ENCODE peak calls at places on chromosomes 11 and 22, in four cellular contexts. T is heart right ventricle, K is lower lobe of right lung, W is fibroblast of lung. Y is an unnamed sample. For H3K27me3, the result is how much of the 10 kb centered on the place peaks cover.

GRCh38 chr22:38355275-38355674 is 38.0 kb upstream of the CSNK1E start:
- DNase-seq in T (no peak), K (no peak), W (no peak), Y (no peak)

GRCh38 chr11:64086263-64086938 is 50.7 kb downstream of the FLRT1 start:
- DNase-seq in W (peak), K (no peak), T (peak), Y (no peak)

GRCh38 chr22:44309137-44309536 is 3.6 kb downstream of the SHISAL1 start:
- DNase-seq in W (peak), K (no peak), T (no peak), Y (no peak)

GRCh38 chr22:45423524-45423923 is 10.0 kb downstream of the RIBC2 start:
- DNase-seq in K (no peak), W (no peak), T (no peak), Y (no peak)

GRCh38 chr11:460331-461199 is 10.5 kb downstream of the PTDSS2 start:
- DNase-seq in T (peak), K (peak), W (no peak), Y (no peak)

GRCh38 chr11:22656128-22656527 is 10.3 kb upstream of the GAS2 start:
- DNase-seq in T (no peak), W (peak), K (no peak), Y (no peak)

GRCh38 chr11:67197606-67198005 is 68.7 kb upstream of the GRK2 start:
- DNase-seq in T (no peak), K (no peak), W (no peak), Y (no peak)

GRCh38 chr11:6205366-6205765 is at the start of gene C11orf42:
- DNase-seq in T (no peak), K (no peak), W (no peak), Y (no peak)

GRCh38 chr11:86637976-86638375 is 34.4 kb downstream of the ME3 start:
- DNase-seq in W (no peak), K (no peak), T (no peak), Y (no peak)

GRCh38 chr11:33448461-33449130 is 191.4 kb downstream of the HIPK3 start:
- DNase-seq in K (no peak), W (no peak), T (no peak), Y (no peak)

GRCh38 chr11:70470127-70470526 is 71.8 kb downstream of the CTTN start:
- DNase-seq in K (no peak), T (no peak), W (peak), Y (no peak)

GRCh38 chr11:79047356-79047755 is 393.5 kb downstream of the TENM4 start:
- DNase-seq in K (no peak), W (no peak), T (no peak), Y (no peak)

GRCh38 chr11:106311531-106312230 is 234.2 kb downstream of the AASDHPPT start:
- DNase-seq in W (no peak), K (no peak), T (no peak), Y (no peak)

GRCh38 chr22:37609240-37610152 is 862 bp downstream of the GGA1 start:
- DNase-seq in W (no peak), T (no peak), K (no peak), Y (no peak)

GRCh38 chr22:24433868-24434471 is 6.6 kb downstream of the ADORA2A start:
- DNase-seq in T (no peak), W (no peak), K (no peak), Y (no peak)

GRCh38 chr22:46043339-46043738 is 66.4 kb upstream of the WNT7B start:
- DNase-seq in T (no peak), W (no peak), K (peak), Y (no peak)

GRCh38 chr11:36391062-36391461 is 95.0 kb downstream of the PRR5L start:
- DNase-seq in K (no peak), T (no peak), W (no peak), Y (no peak)

GRCh38 chr22:50714631-50715179 is 23.3 kb upstream of the ACR start:
- DNase-seq in T (no peak), W (no peak), K (no peak), Y (no peak)

GRCh38 chr11:60852639-60853468 is 2.9 kb downstream of the PTGDR2 start:
- DNase-seq in T (no peak), W (no peak), K (peak), Y (no peak)

GRCh38 chr11:107549253-107549953 is 16.1 kb downstream of the ALKBH8 start:
- DNase-seq in K (no peak), T (no peak), W (peak), Y (no peak)

DNA sequence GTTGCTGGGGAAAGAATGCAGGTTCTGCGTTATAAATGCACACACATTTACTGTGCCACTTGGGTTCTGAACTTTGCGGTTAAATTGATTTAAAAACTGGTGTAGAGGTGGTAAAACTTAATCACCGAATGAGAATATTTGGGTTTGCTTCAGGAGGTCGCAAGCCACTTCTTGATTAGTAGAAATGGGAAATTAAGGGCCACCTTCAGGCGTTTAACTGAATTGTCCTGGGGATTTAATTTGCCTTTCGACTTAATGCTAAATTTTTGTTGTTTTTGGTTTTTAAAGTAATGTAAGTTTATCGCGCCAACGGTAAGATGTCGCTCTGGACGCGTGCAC is 460 bp upstream of the NCR3LG1 start:
- DNase-seq in K (no peak), W (no peak), T (no peak), Y (no peak)
- TF ChIP-seq CTCF in K (peak), W (no peak), T (no peak), Y (peak)

DNA sequence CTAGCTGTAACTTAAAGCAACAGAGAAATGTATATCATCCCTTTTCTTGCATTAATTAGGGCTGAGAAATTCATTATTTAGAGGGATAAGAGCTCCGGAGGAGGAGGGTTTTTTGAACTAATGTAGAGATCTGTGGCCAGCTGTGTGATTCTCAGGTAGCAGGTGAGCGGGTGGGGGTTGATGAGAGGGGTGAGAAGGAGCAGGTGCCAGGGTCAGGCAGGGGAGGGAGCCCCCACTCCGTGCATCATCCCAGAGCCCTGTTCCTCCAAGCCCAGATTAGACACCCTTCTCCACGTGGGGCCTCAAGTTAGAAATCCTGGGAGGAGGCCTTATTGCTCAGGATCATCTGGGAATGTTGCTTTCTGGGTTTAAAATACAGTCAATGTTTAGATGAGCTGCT is 24.9 kb downstream of the ZBTB16 start:
- DNase-seq in K (no peak), T (no peak), W (no peak), Y (no peak)
- H3K27ac ChIP-seq in K (no peak), T (peak), W (no peak), Y (no peak)

DNA sequence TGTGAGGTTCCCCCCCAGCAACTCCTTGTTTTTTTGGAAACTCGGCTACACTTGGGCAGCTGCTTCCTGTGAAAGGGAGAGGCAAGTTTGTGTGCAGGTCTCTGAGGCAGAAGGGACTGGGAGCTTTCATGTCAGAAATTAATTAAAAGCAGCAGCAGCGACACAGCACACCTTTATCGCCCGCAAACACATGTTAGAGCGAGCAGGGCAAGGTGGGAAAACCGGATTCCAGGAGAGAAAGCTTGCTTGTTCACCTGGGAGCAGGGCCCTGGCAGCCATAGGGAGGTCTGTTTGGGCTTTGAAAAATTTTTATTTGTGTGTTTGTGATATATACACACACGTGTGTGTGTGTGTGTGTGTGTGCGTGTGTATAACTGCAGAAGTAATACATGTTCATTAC is 518.1 kb downstream of the MIAT start:
- DNase-seq in W (no peak), T (no peak), K (no peak), Y (no peak)
- H3K27me3 ChIP-seq in W (under half), T (under half), K (under half), Y (under half)

DNA sequence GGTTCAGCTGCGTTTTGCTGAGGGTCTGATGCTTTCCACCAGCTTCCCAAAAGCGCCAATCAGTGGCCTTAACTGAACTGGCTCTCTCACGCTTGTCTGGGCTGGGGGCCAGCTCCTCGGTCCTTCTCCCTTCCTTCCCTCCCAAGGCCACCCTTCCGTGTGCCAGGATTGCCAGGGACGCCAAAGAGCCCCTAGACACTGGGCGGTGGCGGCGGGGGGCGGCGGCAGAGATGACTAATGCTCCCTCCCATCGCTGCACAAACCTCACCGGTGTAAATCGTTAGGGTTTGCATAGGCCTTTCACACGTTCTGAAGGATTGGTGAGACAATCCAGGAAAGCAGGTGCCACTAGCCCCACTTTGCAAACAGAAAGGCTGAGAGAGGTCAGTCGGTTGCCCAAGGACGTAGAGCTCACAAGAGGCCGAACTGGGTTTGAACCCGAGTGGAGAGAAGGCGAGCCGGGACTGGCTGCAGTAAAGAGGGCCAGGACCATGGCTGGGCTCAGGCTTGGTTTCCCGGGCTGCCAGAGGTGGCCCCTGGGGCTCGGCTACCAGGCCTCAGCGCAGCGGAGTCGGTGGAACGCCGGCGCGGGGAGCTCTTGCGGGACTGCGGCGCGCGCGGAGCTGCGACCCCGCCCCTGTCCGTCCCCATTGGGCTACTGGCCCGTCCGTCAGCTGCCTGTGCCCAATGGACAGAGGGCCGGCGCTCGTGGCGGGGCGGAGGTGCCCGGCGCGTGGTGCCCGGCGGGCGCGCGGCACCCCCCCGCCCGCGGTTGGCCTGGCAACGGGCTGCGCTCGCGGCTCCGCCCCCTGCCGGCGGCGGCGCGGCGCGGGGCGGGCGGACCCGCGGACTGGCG is 589 bp upstream of the GNAZ start:
- DNase-seq in W (peak), T (peak), K (peak), Y (peak)
- TF ChIP-seq CTCF in W (no peak), T (no peak), K (no peak), Y (no peak)

GRCh38 chr11:17418437-17418836 is 30.0 kb upstream of the KCNJ11 start:
- DNase-seq in T (no peak), W (no peak), K (no peak), Y (no peak)
- H3K27ac ChIP-seq in T (no peak), W (no peak), K (no peak), Y (no peak)

DNA sequence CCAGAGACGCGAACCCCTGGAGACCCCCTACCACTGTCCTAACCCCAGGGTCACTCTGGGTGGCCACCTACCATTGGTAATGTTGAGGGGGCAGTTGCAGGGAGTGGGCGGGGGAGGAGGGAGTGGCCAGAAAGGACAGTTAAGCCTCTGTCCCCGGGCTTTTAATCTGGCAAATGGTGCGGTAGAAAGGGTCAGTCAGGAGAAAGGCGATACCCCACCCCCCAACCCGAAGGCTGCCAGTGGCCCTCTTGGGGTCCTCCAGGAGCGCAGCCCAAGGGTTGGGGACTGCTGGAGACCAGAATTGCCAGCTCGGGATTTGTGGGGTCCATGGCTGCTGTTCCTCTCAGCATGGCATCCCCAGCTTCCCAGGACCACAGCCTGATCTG is 742 bp downstream of the P2RY2 start:
- DNase-seq in W (no peak), K (no peak), T (no peak), Y (no peak)
- H3K27me3 ChIP-seq in W (under half), K (under half), T (under half), Y (under half)

GRCh38 chr11:69339916-69340565 is 46.1 kb downstream of the MYEOV start:
- DNase-seq in K (no peak), W (no peak), T (no peak), Y (no peak)
- TF ChIP-seq CTCF in K (no peak), W (no peak), T (no peak), Y (no peak)